ENCODE peak calls at places on chromosomes 7 and 10, in six cellular contexts. V is psoas muscle, A is astrocyte of the spinal cord, K is heart right ventricle, N is endothelial cell, F is progenitor cell of endocrine pancreas. M is an unnamed sample.

GRCh38 chr10:79331709-79332108 is 15.6 kb upstream of the PPIF start:
- DNase-seq in V (no peak), A (peak), K (no peak), N (no peak), F (no peak), M (no peak)

GRCh38 chr7:80392229-80393169 is 119.4 kb downstream of the GNAT3 start:
- DNase-seq in V (no peak), A (peak), K (no peak), N (no peak), F (no peak), M (no peak)

GRCh38 chr7:114548081-114548480 is 133.5 kb downstream of the FOXP2 start:
- DNase-seq in V (no peak), A (no peak), K (no peak), N (no peak), F (no peak), M (no peak)

GRCh38 chr7:44716205-44716604 is 32.4 kb upstream of the ZMIZ2 start:
- DNase-seq in V (no peak), A (no peak), K (no peak), N (no peak), F (no peak), M (no peak)

GRCh38 chr7:27147211-27148030 is at the start of gene HOXA6:
- DNase-seq in V (peak), A (peak), K (no peak), N (no peak), F (no peak), M (no peak)

GRCh38 chr10:72953687-72954086 is 919 bp downstream of the PLA2G12B start:
- DNase-seq in V (no peak), A (no peak), K (no peak), N (peak), F (no peak), M (no peak)

GRCh38 chr7:157347217-157347904 is 10.6 kb downstream of the DNAJB6 start:
- DNase-seq in V (peak), A (peak), K (peak), N (no peak), F (no peak), M (no peak)

GRCh38 chr10:36256166-36256565 is 614.1 kb upstream of the FZD8 start:
- DNase-seq in V (no peak), A (no peak), K (no peak), N (no peak), F (no peak), M (no peak)

GRCh38 chr7:2820508-2820934 is 23.6 kb downstream of the GNA12 start:
- DNase-seq in V (peak), A (peak), K (peak), N (no peak), F (no peak), M (no peak)

GRCh38 chr7:132783824-132784223 is 207.6 kb upstream of the PLXNA4 start:
- DNase-seq in V (no peak), A (peak), K (no peak), N (no peak), F (no peak), M (no peak)

GRCh38 chr7:46397591-46397990 is 476.5 kb upstream of the IGFBP3 start:
- DNase-seq in V (no peak), A (no peak), K (no peak), N (no peak), F (no peak), M (no peak)

GRCh38 chr7:137081276-137081675 is 212.8 kb downstream of the CHRM2 start:
- DNase-seq in V (no peak), A (no peak), K (no peak), N (no peak), F (no peak), M (no peak)

GRCh38 chr7:816751-817671 is 15.3 kb upstream of the SUN1 start:
- DNase-seq in V (no peak), A (peak), K (peak), N (no peak), F (peak), M (no peak)

GRCh38 chr7:48094861-48095293 is 5.8 kb downstream of the UPP1 start:
- DNase-seq in V (no peak), A (peak), K (no peak), N (no peak), F (no peak), M (no peak)

GRCh38 chr7:84658286-84658685 is 463.7 kb upstream of the SEMA3A start:
- DNase-seq in V (no peak), A (no peak), K (no peak), N (no peak), F (no peak), M (no peak)

GRCh38 chr10:16470747-16471146 is 33.9 kb downstream of the PTER start:
- DNase-seq in V (no peak), A (no peak), K (no peak), N (no peak), F (no peak), M (no peak)

GRCh38 chr10:110723224-110723891 is 79.2 kb downstream of the RBM20 start:
- DNase-seq in V (no peak), A (no peak), K (no peak), N (no peak), F (no peak), M (no peak)

GRCh38 chr10:93461807-93462178 is 20.3 kb downstream of the MYOF start:
- DNase-seq in V (no peak), A (peak), K (no peak), N (no peak), F (no peak), M (no peak)

GRCh38 chr7:24757799-24758275 is 573 bp upstream of the GSDME start:
- DNase-seq in V (no peak), A (peak), K (no peak), N (no peak), F (no peak), M (no peak)

GRCh38 chr7:125480762-125481161 is 551.1 kb upstream of the POT1 start:
- DNase-seq in V (no peak), A (no peak), K (no peak), N (no peak), F (no peak), M (no peak)

GRCh38 chr10:88983206-88983605 is 7.4 kb upstream of the FAS start:
- DNase-seq in V (no peak), A (no peak), K (no peak), N (no peak), F (no peak), M (no peak)

GRCh38 chr10:77859865-77860282 is 66.7 kb downstream of the DLG5 start:
- DNase-seq in V (no peak), A (no peak), K (no peak), N (no peak), F (no peak), M (no peak)

GRCh38 chr7:82677493-82677892 is 233.9 kb upstream of the CACNA2D1 start:
- DNase-seq in V (no peak), A (no peak), K (no peak), N (no peak), F (no peak), M (no peak)

GRCh38 chr7:70738080-70738479 is 393.9 kb upstream of the GALNT17 start:
- DNase-seq in V (no peak), A (peak), K (no peak), N (no peak), F (no peak), M (no peak)

GRCh38 chr7:876972-877311 is 588 bp downstream of the GET4 start:
- DNase-seq in V (no peak), A (no peak), K (no peak), N (no peak), F (no peak), M (no peak)

GRCh38 chr7:142168746-142169145 is 57.2 kb downstream of the MGAM2 start:
- DNase-seq in V (no peak), A (peak), K (no peak), N (peak), F (peak), M (no peak)

GRCh38 chr10:116511365-116511764 is 34.4 kb upstream of the PNLIP start:
- DNase-seq in V (no peak), A (no peak), K (no peak), N (no peak), F (no peak), M (no peak)
- TF ChIP-seq CTCF in V (no peak), A (no peak), K (no peak), N (no peak), F (no peak), M (no peak)

GRCh38 chr7:92177362-92177761 is 1.6 kb downstream of the LRRD1 start:
- DNase-seq in V (no peak), A (peak), K (no peak), N (no peak), F (no peak), M (no peak)

GRCh38 chr7:92179393-92179924 is 517 bp upstream of the LRRD1 start:
- DNase-seq in V (no peak), A (no peak), K (no peak), N (peak), F (no peak), M (no peak)

DNA sequence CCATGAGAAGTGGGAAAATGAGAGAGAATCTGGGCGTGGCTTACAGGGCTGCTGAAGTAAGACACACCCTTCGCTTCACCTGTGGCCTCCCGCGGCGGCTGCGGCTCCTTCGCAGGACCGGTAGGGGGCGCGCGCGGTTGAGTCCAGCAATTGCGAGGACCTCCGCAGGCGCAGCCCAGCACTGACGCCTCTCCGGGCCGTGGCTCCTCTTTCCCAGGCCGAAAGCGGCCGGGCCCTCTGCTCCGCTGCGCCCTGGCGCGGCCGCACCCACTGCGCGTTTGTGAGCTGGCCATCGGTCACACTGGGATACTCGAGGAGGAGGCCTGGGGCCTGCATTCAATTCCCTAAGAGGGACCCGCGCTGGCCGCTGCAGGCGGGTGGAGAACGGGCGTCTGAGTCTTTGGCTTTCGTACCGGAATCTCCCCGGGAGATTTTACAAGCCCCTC is at the start of gene LRRD1:
- DNase-seq in V (peak), A (peak), K (peak), N (peak), F (peak), M (peak)
- TF ChIP-seq CTCF in V (peak), A (peak), K (peak), N (peak), F (peak), M (peak)

DNA sequence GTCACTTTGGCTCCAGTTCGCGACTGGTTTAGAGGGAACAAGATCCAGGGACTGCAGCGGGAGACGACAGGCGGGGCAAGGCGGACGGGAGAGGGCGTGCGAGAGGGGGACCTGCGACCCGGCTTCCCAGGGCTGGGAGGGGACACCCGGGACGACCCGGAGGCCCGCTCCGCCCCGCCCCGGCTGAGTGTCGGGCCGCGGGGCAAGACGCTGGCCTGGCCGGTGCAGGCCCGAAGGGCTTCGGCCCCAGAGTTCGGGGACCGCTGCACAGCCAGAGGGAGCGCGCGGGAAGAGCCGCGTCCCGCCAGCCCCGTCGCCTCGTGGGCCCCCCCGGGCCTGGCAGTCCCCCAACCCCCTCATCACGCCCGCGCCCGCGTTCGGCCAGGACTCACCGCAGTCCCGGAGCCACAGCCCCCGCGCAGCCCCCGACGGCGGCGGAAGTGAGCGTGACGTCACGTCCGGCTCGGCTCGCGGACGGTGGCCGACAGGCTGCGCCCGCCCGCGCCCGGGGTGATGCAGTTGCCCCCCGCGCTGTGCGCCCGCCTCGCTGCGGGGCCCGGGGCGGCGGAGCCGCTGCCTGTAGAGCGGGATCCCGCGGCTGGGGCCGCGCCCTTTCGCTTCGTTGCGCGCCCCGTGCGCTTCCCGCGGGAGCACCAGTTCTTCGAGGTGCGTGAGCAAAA is at the start of the genes TUBGCP2 and ZNF511:
- DNase-seq in V (peak), A (peak), K (peak), N (peak), F (peak), M (peak)
- TF ChIP-seq CTCF in V (no peak), A (peak), K (no peak), N (no peak), F (no peak), M (peak)

DNA sequence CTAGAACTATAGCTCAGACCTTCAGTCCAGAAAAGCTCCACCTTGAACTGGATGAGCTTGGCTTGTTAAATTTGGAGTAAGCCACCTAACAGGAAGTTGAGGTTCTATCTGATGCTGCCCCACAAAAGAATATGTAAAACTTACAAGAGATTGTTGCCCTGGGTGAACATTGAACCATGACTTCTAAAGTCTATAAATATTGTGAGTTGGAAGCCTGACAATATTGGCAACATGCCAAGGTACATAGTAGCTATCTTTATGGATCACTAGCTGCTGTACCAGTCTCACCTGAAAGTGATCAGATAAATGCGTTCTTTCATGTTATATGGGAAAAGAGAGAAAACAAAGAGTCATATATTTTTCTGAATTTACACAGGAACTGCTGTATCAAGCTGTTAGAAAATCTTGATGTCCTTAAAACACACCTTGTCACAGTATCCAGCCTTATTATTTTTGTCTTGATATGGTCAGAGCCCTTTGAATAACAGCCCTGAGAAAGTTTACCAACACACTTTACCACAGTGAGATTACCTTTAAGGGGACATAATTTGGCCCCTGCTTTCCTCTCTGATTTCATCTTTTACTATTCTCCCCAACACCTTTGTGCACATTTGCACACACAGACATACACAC is 92.0 kb downstream of the LSMEM1 start:
- DNase-seq in V (no peak), A (no peak), K (no peak), N (no peak), F (no peak), M (no peak)
- TF ChIP-seq CTCF in V (no peak), A (no peak), K (no peak), N (no peak), F (no peak), M (no peak)

GRCh38 chr10:53843691-53844362 is 957.2 kb downstream of the PCDH15 start:
- DNase-seq in V (no peak), A (peak), K (no peak), N (no peak), F (no peak), M (no peak)

GRCh38 chr10:53841746-53842145 is 959.3 kb downstream of the PCDH15 start:
- DNase-seq in V (no peak), A (no peak), K (no peak), N (no peak), F (no peak), M (no peak)

DNA sequence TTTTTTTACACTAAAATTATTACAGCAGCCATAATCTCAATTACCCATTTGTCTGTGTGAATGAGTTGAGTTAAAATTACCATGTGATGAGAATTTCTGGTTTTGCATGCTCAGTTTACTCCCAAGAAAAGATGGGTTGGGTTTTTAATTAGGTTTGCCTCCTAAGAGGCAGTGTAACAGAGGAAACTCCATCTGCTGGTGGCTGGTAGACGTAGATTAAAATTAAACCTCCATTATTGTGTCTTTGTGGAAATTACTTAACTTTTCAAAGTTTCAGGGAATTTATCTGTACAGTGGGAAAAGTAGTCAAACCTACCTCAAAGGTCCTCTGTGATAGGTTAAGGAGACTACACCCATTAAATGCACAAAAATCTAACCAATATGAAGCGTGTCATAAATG is 954.2 kb downstream of the PCDH15 start:
- DNase-seq in V (no peak), A (no peak), K (no peak), N (no peak), F (no peak), M (no peak)
- TF ChIP-seq CTCF in V (no peak), A (no peak), K (no peak), N (no peak), F (no peak), M (peak)

M was measured in neural crest cell.